ENCODE peak calls at places on chromosome 12, in eight cellular contexts. O is NCI-H510A treated with DMSO at 0.1 percent for 48 hours; H is mesothelial cell of epicardium; Y is left ventricle myocardium superior; X is Right ventricle myocardium superior; A is NCI-H524; W is cardiac muscle cell; P is activated T-helper 2 cell treated with anti-CD3 and anti-CD28 coated beads, Interferon-gamma antibody, Interleukin-2, Interleukin-4, amounts not matched to agents 10 μg/mL and 5 μg/mL and 100 μg/mL, durations not matched to agents 14 hours and 24 hours and 36 hours. L is an unnamed sample.

GRCh38 chr12:61232040-61232439 is 1028.2 kb upstream of the USP15 start:
- DNase-seq in O (no peak), A (no peak), P (no peak), X (no peak), H (no peak), W (no peak), Y (no peak), L (no peak)

GRCh38 chr12:53427905-53428594 is 4.4 kb downstream of the AMHR2 start:
- DNase-seq in A (no peak), Y (no peak), H (no peak), P (no peak), X (peak), W (peak), O (no peak), L (peak)

GRCh38 chr12:96445743-96446655 is 43.4 kb upstream of the CFAP54 start:
- DNase-seq in Y (no peak), H (no peak), P (peak), W (peak), X (no peak), O (no peak), A (no peak), L (no peak)

GRCh38 chr12:88578821-88579518 is 1.3 kb downstream of the KITLG start:
- DNase-seq in Y (no peak), O (peak), A (no peak), H (no peak), P (no peak), W (no peak), X (no peak), L (no peak)

GRCh38 chr12:101018540-101018939 is 191.5 kb downstream of the SLC5A8 start:
- DNase-seq in P (no peak), A (no peak), O (no peak), W (peak), H (no peak), X (no peak), Y (no peak), L (peak)

GRCh38 chr12:110253176-110253575 is 27.9 kb upstream of the ATP2A2 start:
- DNase-seq in P (no peak), Y (peak), A (no peak), X (peak), O (no peak), H (no peak), W (peak), L (no peak)

GRCh38 chr12:34126805-34127204 is 104.5 kb downstream of the ALG10 start:
- DNase-seq in P (no peak), W (no peak), H (no peak), Y (no peak), A (no peak), X (no peak), O (no peak), L (no peak)

GRCh38 chr12:5435161-5435560 is 3.3 kb downstream of the NTF3 start:
- DNase-seq in A (no peak), W (no peak), X (no peak), P (no peak), Y (no peak), O (no peak), H (no peak), L (no peak)

GRCh38 chr12:108442077-108442476 is 73.0 kb upstream of the FICD start:
- DNase-seq in O (no peak), A (no peak), Y (no peak), P (no peak), W (peak), X (no peak), H (no peak), L (no peak)

GRCh38 chr12:68003777-68004176 is 14.5 kb downstream of the IFNG-AS1 start:
- DNase-seq in X (no peak), Y (no peak), A (no peak), O (no peak), W (no peak), H (no peak), P (no peak), L (no peak)

GRCh38 chr12:6569786-6570185 is 1.7 kb upstream of the NOP2 start:
- DNase-seq in W (no peak), X (no peak), A (no peak), O (no peak), P (no peak), Y (no peak), H (no peak), L (no peak)

GRCh38 chr12:89862511-89863331 is 154.1 kb upstream of the ATP2B1 start:
- DNase-seq in H (no peak), X (no peak), O (no peak), A (no peak), W (no peak), Y (no peak), P (peak), L (no peak)

GRCh38 chr12:30977124-30977523 is 50.6 kb downstream of the TSPAN11 start:
- DNase-seq in X (no peak), P (no peak), W (no peak), H (no peak), A (no peak), O (no peak), Y (no peak), L (no peak)

GRCh38 chr12:3795096-3795799 is 42.3 kb upstream of the CRACR2A start:
- DNase-seq in O (peak), H (no peak), A (no peak), Y (no peak), X (no peak), P (no peak), W (no peak), L (no peak)

GRCh38 chr12:25482637-25483036 is 70.4 kb downstream of the LMNTD1 start:
- DNase-seq in A (peak), O (no peak), P (no peak), H (no peak), W (peak), Y (no peak), X (no peak), L (no peak)

GRCh38 chr12:45622210-45622937 is 107.1 kb upstream of the ARID2 start:
- DNase-seq in X (no peak), H (no peak), A (no peak), P (no peak), Y (no peak), O (no peak), W (no peak), L (no peak)

GRCh38 chr12:94872007-94872653 is 131.4 kb downstream of the NDUFA12 start:
- DNase-seq in A (no peak), P (no peak), W (no peak), X (no peak), Y (no peak), O (no peak), H (no peak), L (no peak)

GRCh38 chr12:30807695-30808034 is 52.9 kb upstream of the CAPRIN2 start:
- DNase-seq in H (no peak), X (no peak), A (no peak), O (no peak), P (no peak), W (no peak), Y (no peak), L (no peak)

GRCh38 chr12:67107235-67107634 is 161.9 kb upstream of the CAND1 start:
- DNase-seq in Y (no peak), P (no peak), H (no peak), O (no peak), W (no peak), X (no peak), A (no peak), L (no peak)

GRCh38 chr12:121905746-121906145 is 12.6 kb upstream of the CFAP251 start:
- DNase-seq in O (no peak), Y (no peak), W (no peak), A (no peak), H (no peak), P (no peak), X (no peak), L (no peak)

GRCh38 chr12:90741611-90742010 is 213.4 kb downstream of the CCER1 start:
- DNase-seq in Y (no peak), W (no peak), P (no peak), H (no peak), A (peak), O (no peak), X (no peak), L (no peak)

GRCh38 chr12:75477137-75477536 is 3.4 kb upstream of the GLIPR1 start:
- DNase-seq in Y (no peak), W (no peak), A (no peak), O (no peak), P (no peak), X (no peak), H (no peak), L (no peak)

L was measured in AG09319.